ENCODE peak calls at places on chromosomes 5 and 9, in seven cellular contexts. One of them, this sample, is unnamed.

GRCh38 chr5:151238303-151238741 is 14.4 kb upstream of the CCDC69 start:
- DNase-seq in endothelial cell of umbilical vein: no peak
- DNase-seq in T-helper 2 cell: no peak
- DNase-seq in stimulated activated naive CD4-positive, alpha-beta T cell treated with Interleukin-2 at 50 U/mL for 16 hours: no peak
- DNase-seq in AG08396: no peak
- DNase-seq in left ventricle myocardium superior: peak; percentile 81
- DNase-seq in activated T-cell treated with anti-CD3 and anti-CD28 coated beads, Interleukin-2, amount 50 U/mL, for 72 hours: no peak
- DNase-seq in this sample: no peak

GRCh38 chr9:126781717-126782388 is 23.0 kb upstream of the ZBTB43 start:
- DNase-seq in stimulated activated naive CD4-positive, alpha-beta T cell treated with Interleukin-2 at 50 U/mL for 16 hours: peak; percentile 69
- DNase-seq in left ventricle myocardium superior: peak; percentile 89
- DNase-seq in AG08396: peak; percentile 82
- DNase-seq in activated T-cell treated with anti-CD3 and anti-CD28 coated beads, Interleukin-2, amount 50 U/mL, for 72 hours: peak; percentile 83
- DNase-seq in endothelial cell of umbilical vein: peak; percentile 69
- DNase-seq in T-helper 2 cell: peak; percentile 81
- DNase-seq in this sample: peak; percentile 93

GRCh38 chr9:26695010-26695601 is 197.5 kb downstream of the CAAP1 start:
- DNase-seq in endothelial cell of umbilical vein: no peak
- DNase-seq in T-helper 2 cell: no peak
- DNase-seq in AG08396: no peak
- DNase-seq in activated T-cell treated with anti-CD3 and anti-CD28 coated beads, Interleukin-2, amount 50 U/mL, for 72 hours: no peak
- DNase-seq in left ventricle myocardium superior: no peak
- DNase-seq in stimulated activated naive CD4-positive, alpha-beta T cell treated with Interleukin-2 at 50 U/mL for 16 hours: no peak
- DNase-seq in this sample: no peak

GRCh38 chr5:73318308-73318719 is 130.3 kb downstream of the FOXD1 start:
- DNase-seq in endothelial cell of umbilical vein: no peak
- DNase-seq in stimulated activated naive CD4-positive, alpha-beta T cell treated with Interleukin-2 at 50 U/mL for 16 hours: no peak
- DNase-seq in left ventricle myocardium superior: no peak
- DNase-seq in T-helper 2 cell: no peak
- DNase-seq in activated T-cell treated with anti-CD3 and anti-CD28 coated beads, Interleukin-2, amount 50 U/mL, for 72 hours: no peak
- DNase-seq in AG08396: no peak
- DNase-seq in this sample: no peak

GRCh38 chr5:175517824-175518450 is 39.6 kb downstream of the SFXN1 start:
- DNase-seq in AG08396: peak; percentile 53
- DNase-seq in endothelial cell of umbilical vein: no peak
- DNase-seq in activated T-cell treated with anti-CD3 and anti-CD28 coated beads, Interleukin-2, amount 50 U/mL, for 72 hours: peak; percentile 83
- DNase-seq in stimulated activated naive CD4-positive, alpha-beta T cell treated with Interleukin-2 at 50 U/mL for 16 hours: peak; percentile 86
- DNase-seq in T-helper 2 cell: peak; percentile 76
- DNase-seq in left ventricle myocardium superior: no peak
- DNase-seq in this sample: no peak

GRCh38 chr5:178202541-178202940 is 1.8 kb upstream of the HNRNPAB start:
- DNase-seq in stimulated activated naive CD4-positive, alpha-beta T cell treated with Interleukin-2 at 50 U/mL for 16 hours: no peak
- DNase-seq in endothelial cell of umbilical vein: no peak
- DNase-seq in AG08396: no peak
- DNase-seq in T-helper 2 cell: no peak
- DNase-seq in activated T-cell treated with anti-CD3 and anti-CD28 coated beads, Interleukin-2, amount 50 U/mL, for 72 hours: no peak
- DNase-seq in left ventricle myocardium superior: no peak
- DNase-seq in this sample: no peak

GRCh38 chr5:3659907-3660306 is 64.3 kb downstream of the IRX1 start:
- DNase-seq in left ventricle myocardium superior: no peak
- DNase-seq in T-helper 2 cell: no peak
- DNase-seq in activated T-cell treated with anti-CD3 and anti-CD28 coated beads, Interleukin-2, amount 50 U/mL, for 72 hours: no peak
- DNase-seq in stimulated activated naive CD4-positive, alpha-beta T cell treated with Interleukin-2 at 50 U/mL for 16 hours: no peak
- DNase-seq in endothelial cell of umbilical vein: peak; percentile 4
- DNase-seq in AG08396: no peak
- DNase-seq in this sample: no peak

GRCh38 chr9:133826289-133827085 is 88.3 kb upstream of the SARDH start:
- DNase-seq in T-helper 2 cell: no peak
- DNase-seq in AG08396: no peak
- DNase-seq in stimulated activated naive CD4-positive, alpha-beta T cell treated with Interleukin-2 at 50 U/mL for 16 hours: no peak
- DNase-seq in activated T-cell treated with anti-CD3 and anti-CD28 coated beads, Interleukin-2, amount 50 U/mL, for 72 hours: no peak
- DNase-seq in endothelial cell of umbilical vein: no peak
- DNase-seq in left ventricle myocardium superior: peak; percentile 19
- DNase-seq in this sample: no peak

GRCh38 chr9:134071149-134071548 is 3.3 kb upstream of the BRD3 start:
- DNase-seq in endothelial cell of umbilical vein: no peak
- DNase-seq in left ventricle myocardium superior: no peak
- DNase-seq in activated T-cell treated with anti-CD3 and anti-CD28 coated beads, Interleukin-2, amount 50 U/mL, for 72 hours: no peak
- DNase-seq in T-helper 2 cell: no peak
- DNase-seq in stimulated activated naive CD4-positive, alpha-beta T cell treated with Interleukin-2 at 50 U/mL for 16 hours: no peak
- DNase-seq in AG08396: no peak
- DNase-seq in this sample: no peak

GRCh38 chr5:98309785-98310566 is 463.5 kb upstream of the RGMB start:
- DNase-seq in stimulated activated naive CD4-positive, alpha-beta T cell treated with Interleukin-2 at 50 U/mL for 16 hours: no peak
- DNase-seq in AG08396: peak; percentile 80
- DNase-seq in activated T-cell treated with anti-CD3 and anti-CD28 coated beads, Interleukin-2, amount 50 U/mL, for 72 hours: peak; percentile 51
- DNase-seq in T-helper 2 cell: no peak
- DNase-seq in endothelial cell of umbilical vein: peak; percentile 95
- DNase-seq in left ventricle myocardium superior: no peak
- DNase-seq in this sample: no peak

GRCh38 chr5:10649518-10650410 is 85.9 kb downstream of the ANKRD33B start:
- DNase-seq in left ventricle myocardium superior: no peak
- DNase-seq in activated T-cell treated with anti-CD3 and anti-CD28 coated beads, Interleukin-2, amount 50 U/mL, for 72 hours: no peak
- DNase-seq in AG08396: no peak
- DNase-seq in endothelial cell of umbilical vein: no peak
- DNase-seq in T-helper 2 cell: no peak
- DNase-seq in stimulated activated naive CD4-positive, alpha-beta T cell treated with Interleukin-2 at 50 U/mL for 16 hours: no peak
- DNase-seq in this sample: no peak

GRCh38 chr9:68762570-68762969 is 57.5 kb downstream of the PIP5K1B start:
- DNase-seq in AG08396: no peak
- DNase-seq in stimulated activated naive CD4-positive, alpha-beta T cell treated with Interleukin-2 at 50 U/mL for 16 hours: no peak
- DNase-seq in endothelial cell of umbilical vein: no peak
- DNase-seq in activated T-cell treated with anti-CD3 and anti-CD28 coated beads, Interleukin-2, amount 50 U/mL, for 72 hours: no peak
- DNase-seq in T-helper 2 cell: no peak
- DNase-seq in left ventricle myocardium superior: no peak
- DNase-seq in this sample: no peak

GRCh38 chr9:68530618-68531017 is 10.1 kb downstream of the TMEM252 start:
- DNase-seq in activated T-cell treated with anti-CD3 and anti-CD28 coated beads, Interleukin-2, amount 50 U/mL, for 72 hours: no peak
- DNase-seq in AG08396: no peak
- DNase-seq in endothelial cell of umbilical vein: no peak
- DNase-seq in T-helper 2 cell: no peak
- DNase-seq in stimulated activated naive CD4-positive, alpha-beta T cell treated with Interleukin-2 at 50 U/mL for 16 hours: no peak
- DNase-seq in left ventricle myocardium superior: peak; percentile 83
- DNase-seq in this sample: no peak

GRCh38 chr5:119961993-119962392 is 332.6 kb downstream of the FAM170A start:
- DNase-seq in T-helper 2 cell: no peak
- DNase-seq in activated T-cell treated with anti-CD3 and anti-CD28 coated beads, Interleukin-2, amount 50 U/mL, for 72 hours: no peak
- DNase-seq in left ventricle myocardium superior: no peak
- DNase-seq in stimulated activated naive CD4-positive, alpha-beta T cell treated with Interleukin-2 at 50 U/mL for 16 hours: no peak
- DNase-seq in endothelial cell of umbilical vein: no peak
- DNase-seq in AG08396: no peak
- DNase-seq in this sample: no peak

GRCh38 chr9:23551171-23551795 is 274.8 kb downstream of the ELAVL2 start:
- DNase-seq in T-helper 2 cell: no peak
- DNase-seq in endothelial cell of umbilical vein: no peak
- DNase-seq in activated T-cell treated with anti-CD3 and anti-CD28 coated beads, Interleukin-2, amount 50 U/mL, for 72 hours: no peak
- DNase-seq in stimulated activated naive CD4-positive, alpha-beta T cell treated with Interleukin-2 at 50 U/mL for 16 hours: no peak
- DNase-seq in left ventricle myocardium superior: no peak
- DNase-seq in AG08396: no peak
- DNase-seq in this sample: no peak

GRCh38 chr9:112051812-112052211 is 123.3 kb downstream of the SUSD1 start:
- DNase-seq in T-helper 2 cell: no peak
- DNase-seq in activated T-cell treated with anti-CD3 and anti-CD28 coated beads, Interleukin-2, amount 50 U/mL, for 72 hours: no peak
- DNase-seq in endothelial cell of umbilical vein: no peak
- DNase-seq in AG08396: no peak
- DNase-seq in stimulated activated naive CD4-positive, alpha-beta T cell treated with Interleukin-2 at 50 U/mL for 16 hours: no peak
- DNase-seq in left ventricle myocardium superior: no peak
- DNase-seq in this sample: no peak

GRCh38 chr9:120438111-120438510 is 141.9 kb downstream of the CDK5RAP2 start:
- DNase-seq in left ventricle myocardium superior: no peak
- DNase-seq in stimulated activated naive CD4-positive, alpha-beta T cell treated with Interleukin-2 at 50 U/mL for 16 hours: no peak
- DNase-seq in T-helper 2 cell: no peak
- DNase-seq in activated T-cell treated with anti-CD3 and anti-CD28 coated beads, Interleukin-2, amount 50 U/mL, for 72 hours: no peak
- DNase-seq in endothelial cell of umbilical vein: peak; percentile 70
- DNase-seq in AG08396: no peak
- DNase-seq in this sample: no peak

GRCh38 chr5:35332551-35332950 is 102.3 kb upstream of the PRLR start:
- DNase-seq in left ventricle myocardium superior: no peak
- DNase-seq in T-helper 2 cell: no peak
- DNase-seq in activated T-cell treated with anti-CD3 and anti-CD28 coated beads, Interleukin-2, amount 50 U/mL, for 72 hours: no peak
- DNase-seq in stimulated activated naive CD4-positive, alpha-beta T cell treated with Interleukin-2 at 50 U/mL for 16 hours: no peak
- DNase-seq in endothelial cell of umbilical vein: no peak
- DNase-seq in AG08396: no peak
- DNase-seq in this sample: no peak

GRCh38 chr9:107932036-107932435 is 442.5 kb upstream of the KLF4 start:
- DNase-seq in endothelial cell of umbilical vein: no peak
- DNase-seq in AG08396: peak; percentile 50
- DNase-seq in stimulated activated naive CD4-positive, alpha-beta T cell treated with Interleukin-2 at 50 U/mL for 16 hours: no peak
- DNase-seq in left ventricle myocardium superior: no peak
- DNase-seq in T-helper 2 cell: no peak
- DNase-seq in activated T-cell treated with anti-CD3 and anti-CD28 coated beads, Interleukin-2, amount 50 U/mL, for 72 hours: no peak
- DNase-seq in this sample: no peak

GRCh38 chr5:126044111-126044668 is 379.0 kb upstream of the GRAMD2B start:
- DNase-seq in left ventricle myocardium superior: peak; percentile 42
- DNase-seq in activated T-cell treated with anti-CD3 and anti-CD28 coated beads, Interleukin-2, amount 50 U/mL, for 72 hours: no peak
- DNase-seq in T-helper 2 cell: no peak
- DNase-seq in AG08396: peak; percentile 6
- DNase-seq in endothelial cell of umbilical vein: no peak
- DNase-seq in stimulated activated naive CD4-positive, alpha-beta T cell treated with Interleukin-2 at 50 U/mL for 16 hours: no peak
- DNase-seq in this sample: no peak

GRCh38 chr5:176597417-176598389 is 12.3 kb downstream of the GPRIN1 start:
- DNase-seq in T-helper 2 cell: no peak
- DNase-seq in left ventricle myocardium superior: no peak
- DNase-seq in AG08396: no peak
- DNase-seq in stimulated activated naive CD4-positive, alpha-beta T cell treated with Interleukin-2 at 50 U/mL for 16 hours: no peak
- DNase-seq in activated T-cell treated with anti-CD3 and anti-CD28 coated beads, Interleukin-2, amount 50 U/mL, for 72 hours: no peak
- DNase-seq in endothelial cell of umbilical vein: no peak
- DNase-seq in this sample: no peak

GRCh38 chr9:75053869-75054268 is 25.8 kb upstream of the CARNMT1 start:
- DNase-seq in activated T-cell treated with anti-CD3 and anti-CD28 coated beads, Interleukin-2, amount 50 U/mL, for 72 hours: no peak
- DNase-seq in left ventricle myocardium superior: no peak
- DNase-seq in stimulated activated naive CD4-positive, alpha-beta T cell treated with Interleukin-2 at 50 U/mL for 16 hours: no peak
- DNase-seq in AG08396: no peak
- DNase-seq in T-helper 2 cell: no peak
- DNase-seq in endothelial cell of umbilical vein: no peak
- DNase-seq in this sample: no peak

GRCh38 chr9:114184071-114184470 is 28.7 kb downstream of the COL27A1 start:
- DNase-seq in T-helper 2 cell: no peak
- DNase-seq in left ventricle myocardium superior: no peak
- DNase-seq in AG08396: peak; percentile 39
- DNase-seq in endothelial cell of umbilical vein: peak; percentile 47
- DNase-seq in stimulated activated naive CD4-positive, alpha-beta T cell treated with Interleukin-2 at 50 U/mL for 16 hours: no peak
- DNase-seq in activated T-cell treated with anti-CD3 and anti-CD28 coated beads, Interleukin-2, amount 50 U/mL, for 72 hours: no peak
- DNase-seq in this sample: no peak

GRCh38 chr9:119991797-119992196 is 588.2 kb downstream of the CDK5RAP2 start:
- DNase-seq in T-helper 2 cell: no peak
- DNase-seq in AG08396: no peak
- DNase-seq in endothelial cell of umbilical vein: no peak
- DNase-seq in activated T-cell treated with anti-CD3 and anti-CD28 coated beads, Interleukin-2, amount 50 U/mL, for 72 hours: no peak
- DNase-seq in left ventricle myocardium superior: no peak
- DNase-seq in stimulated activated naive CD4-positive, alpha-beta T cell treated with Interleukin-2 at 50 U/mL for 16 hours: no peak
- DNase-seq in this sample: no peak

GRCh38 chr5:108801776-108802175 is 54.1 kb downstream of the FER start:
- DNase-seq in left ventricle myocardium superior: no peak
- DNase-seq in stimulated activated naive CD4-positive, alpha-beta T cell treated with Interleukin-2 at 50 U/mL for 16 hours: no peak
- DNase-seq in T-helper 2 cell: no peak
- DNase-seq in endothelial cell of umbilical vein: peak; percentile 84
- DNase-seq in activated T-cell treated with anti-CD3 and anti-CD28 coated beads, Interleukin-2, amount 50 U/mL, for 72 hours: no peak
- DNase-seq in AG08396: peak; percentile 36
- DNase-seq in this sample: no peak

GRCh38 chr9:99778308-99778707 is 43.4 kb upstream of the NR4A3 start:
- DNase-seq in AG08396: peak; percentile 63
- DNase-seq in endothelial cell of umbilical vein: peak; percentile 13
- DNase-seq in activated T-cell treated with anti-CD3 and anti-CD28 coated beads, Interleukin-2, amount 50 U/mL, for 72 hours: peak; percentile 25
- DNase-seq in T-helper 2 cell: no peak
- DNase-seq in left ventricle myocardium superior: no peak
- DNase-seq in stimulated activated naive CD4-positive, alpha-beta T cell treated with Interleukin-2 at 50 U/mL for 16 hours: no peak
- DNase-seq in this sample: no peak

GRCh38 chr5:133392448-133392847 is 219.9 kb downstream of the FSTL4 start:
- DNase-seq in left ventricle myocardium superior: no peak
- DNase-seq in activated T-cell treated with anti-CD3 and anti-CD28 coated beads, Interleukin-2, amount 50 U/mL, for 72 hours: no peak
- DNase-seq in T-helper 2 cell: no peak
- DNase-seq in endothelial cell of umbilical vein: no peak
- DNase-seq in stimulated activated naive CD4-positive, alpha-beta T cell treated with Interleukin-2 at 50 U/mL for 16 hours: no peak
- DNase-seq in AG08396: no peak
- DNase-seq in this sample: no peak

GRCh38 chr9:120689860-120690259 is 24.4 kb downstream of the MEGF9 start:
- DNase-seq in stimulated activated naive CD4-positive, alpha-beta T cell treated with Interleukin-2 at 50 U/mL for 16 hours: no peak
- DNase-seq in T-helper 2 cell: no peak
- DNase-seq in endothelial cell of umbilical vein: peak; percentile 74
- DNase-seq in activated T-cell treated with anti-CD3 and anti-CD28 coated beads, Interleukin-2, amount 50 U/mL, for 72 hours: no peak
- DNase-seq in left ventricle myocardium superior: no peak
- DNase-seq in AG08396: no peak
- DNase-seq in this sample: no peak

GRCh38 chr5:39513236-39513635 is 88.5 kb upstream of the DAB2 start:
- DNase-seq in left ventricle myocardium superior: no peak
- DNase-seq in AG08396: no peak
- DNase-seq in stimulated activated naive CD4-positive, alpha-beta T cell treated with Interleukin-2 at 50 U/mL for 16 hours: no peak
- DNase-seq in activated T-cell treated with anti-CD3 and anti-CD28 coated beads, Interleukin-2, amount 50 U/mL, for 72 hours: no peak
- DNase-seq in T-helper 2 cell: no peak
- DNase-seq in endothelial cell of umbilical vein: peak; percentile 88
- DNase-seq in this sample: no peak

GRCh38 chr9:134775552-134775951 is 105.1 kb upstream of the FCN2 start:
- DNase-seq in T-helper 2 cell: no peak
- DNase-seq in endothelial cell of umbilical vein: no peak
- DNase-seq in AG08396: peak; percentile 61
- DNase-seq in left ventricle myocardium superior: no peak
- DNase-seq in activated T-cell treated with anti-CD3 and anti-CD28 coated beads, Interleukin-2, amount 50 U/mL, for 72 hours: no peak
- DNase-seq in stimulated activated naive CD4-positive, alpha-beta T cell treated with Interleukin-2 at 50 U/mL for 16 hours: no peak
- DNase-seq in this sample: no peak

GRCh38 chr5:112696786-112697185 is 40.9 kb upstream of the APC start:
- DNase-seq in endothelial cell of umbilical vein: no peak
- DNase-seq in left ventricle myocardium superior: no peak
- DNase-seq in AG08396: no peak
- DNase-seq in T-helper 2 cell: no peak
- DNase-seq in stimulated activated naive CD4-positive, alpha-beta T cell treated with Interleukin-2 at 50 U/mL for 16 hours: no peak
- DNase-seq in activated T-cell treated with anti-CD3 and anti-CD28 coated beads, Interleukin-2, amount 50 U/mL, for 72 hours: no peak
- DNase-seq in this sample: no peak

GRCh38 chr5:1517838-1518237 is 5.9 kb downstream of the LPCAT1 start:
- DNase-seq in stimulated activated naive CD4-positive, alpha-beta T cell treated with Interleukin-2 at 50 U/mL for 16 hours: no peak
- DNase-seq in activated T-cell treated with anti-CD3 and anti-CD28 coated beads, Interleukin-2, amount 50 U/mL, for 72 hours: no peak
- DNase-seq in AG08396: no peak
- DNase-seq in endothelial cell of umbilical vein: no peak
- DNase-seq in T-helper 2 cell: no peak
- DNase-seq in left ventricle myocardium superior: peak; percentile 18
- DNase-seq in this sample: no peak

GRCh38 chr5:137492321-137492720 is 6.8 kb downstream of the SPOCK1 start:
- DNase-seq in endothelial cell of umbilical vein: no peak
- DNase-seq in left ventricle myocardium superior: no peak
- DNase-seq in stimulated activated naive CD4-positive, alpha-beta T cell treated with Interleukin-2 at 50 U/mL for 16 hours: no peak
- DNase-seq in activated T-cell treated with anti-CD3 and anti-CD28 coated beads, Interleukin-2, amount 50 U/mL, for 72 hours: no peak
- DNase-seq in AG08396: no peak
- DNase-seq in T-helper 2 cell: no peak
- DNase-seq in this sample: no peak

This sample was measured in progenitor cell of endocrine pancreas.